ENCODE peak calls at places on chromosomes 4 and X, in five cellular contexts. M, J, N, Q and D are unnamed samples.

GRCh38 chr4:39609454-39609911 is 29.2 kb downstream of the SMIM14 start:
- DNase-seq in M (no peak), J (no peak), N (no peak), Q (no peak), D (no peak)

GRCh38 chrX:23634181-23634580 is 33.1 kb upstream of the PRDX4 start:
- DNase-seq in Q (no peak), M (no peak), N (no peak), J (no peak), D (no peak)

GRCh38 chrX:13000311-13000811 is 25.5 kb downstream of the TMSB4X start:
- DNase-seq in J (peak), Q (no peak), N (no peak), M (no peak), D (no peak)

GRCh38 chr4:172042714-172043114 is 229.5 kb downstream of the GALNTL6 start:
- DNase-seq in J (no peak), N (no peak), M (no peak), Q (no peak), D (no peak)

GRCh38 chr4:186666252-186666651 is 57.4 kb downstream of the FAT1 start:
- DNase-seq in M (no peak), J (no peak), Q (no peak), N (no peak), D (no peak)

GRCh38 chr4:40940317-40940720 is 190.6 kb downstream of the NSUN7 start:
- DNase-seq in M (no peak), Q (no peak), J (no peak), N (no peak), D (peak)

GRCh38 chr4:187227907-187228699 is 504.4 kb upstream of the FAT1 start:
- DNase-seq in M (no peak), N (peak), Q (no peak), J (no peak), D (no peak)

GRCh38 chrX:68829594-68830485 is 1.0 kb downstream of the EFNB1 start:
- DNase-seq in N (no peak), Q (no peak), J (peak), M (no peak), D (peak)

GRCh38 chr4:98722000-98722399 is 63.6 kb upstream of the TSPAN5 start:
- DNase-seq in Q (no peak), J (no peak), M (no peak), N (no peak), D (no peak)